ENCODE peak calls at places on chromosomes 3 and 15, in six cellular contexts. X is MM.1S, F is GM23248, D is HCT116, V is SK-N-SH, E is PC-3. H is an unnamed sample.
A peak's percentile ranks its signal among the peaks of the same experiment; 100 is the strongest.

GRCh38 chr15:86865920-86866319 is 786.2 kb downstream of the AGBL1 start:
- DNase-seq in X (no peak), F (no peak), D (no peak), V (no peak), E (peak; percentile 60), H (no peak)

GRCh38 chr3:23035927-23036640 is 167.0 kb upstream of the UBE2E2 start:
- DNase-seq in X (peak; percentile 11), F (no peak), D (no peak), V (no peak), E (peak; percentile 43), H (peak; percentile 66)

GRCh38 chr3:117261907-117262518 is 552.4 kb downstream of the TUSC7 start:
- DNase-seq in X (no peak), F (no peak), D (no peak), V (no peak), E (no peak), H (no peak)

GRCh38 chr3:176814252-176814651 is 383.0 kb downstream of the TBL1XR1 start:
- DNase-seq in X (no peak), F (peak; percentile 72), D (peak; percentile 54), V (peak; percentile 45), E (peak; percentile 78), H (peak; percentile 91)

GRCh38 chr15:49191892-49192291 is 21.8 kb downstream of the GALK2 start:
- DNase-seq in X (no peak), F (no peak), D (no peak), V (no peak), E (no peak), H (no peak)

GRCh38 chr3:54897028-54897711 is 30.7 kb downstream of the LRTM1 start:
- DNase-seq in X (no peak), F (peak; percentile 77), D (no peak), V (no peak), E (peak; percentile 41), H (no peak)

GRCh38 chr3:45435961-45436360 is 47.6 kb downstream of the LARS2 start:
- DNase-seq in X (no peak), F (no peak), D (no peak), V (no peak), E (no peak), H (no peak)

GRCh38 chr15:41558400-41559238 is at the start of gene TYRO3:
- DNase-seq in X (peak; percentile 47), F (peak; percentile 85), D (no peak), V (peak; percentile 93), E (peak; percentile 51), H (peak; percentile 86)

GRCh38 chr3:126051234-126051633 is 32.7 kb downstream of the SLC41A3 start:
- DNase-seq in X (no peak), F (no peak), D (no peak), V (no peak), E (no peak), H (no peak)

GRCh38 chr3:124492824-124493223 is 237.4 kb upstream of the UMPS start:
- DNase-seq in X (peak; percentile 16), F (peak; percentile 56), D (peak; percentile 54), V (peak; percentile 25), E (peak; percentile 94), H (no peak)

GRCh38 chr3:110344487-110344886 is 727.1 kb upstream of the NECTIN3 start:
- DNase-seq in X (no peak), F (no peak), D (no peak), V (no peak), E (no peak), H (no peak)

GRCh38 chr3:187042062-187042745 is 97.1 kb downstream of the RPL39L start:
- DNase-seq in X (no peak), F (no peak), D (no peak), V (no peak), E (no peak), H (no peak)

GRCh38 chr3:5466752-5467151 is 279.2 kb downstream of the EDEM1 start:
- DNase-seq in X (no peak), F (no peak), D (no peak), V (no peak), E (no peak), H (no peak)

GRCh38 chr3:190968616-190969015 is 106.1 kb upstream of the GMNC start:
- DNase-seq in X (no peak), F (no peak), D (no peak), V (no peak), E (no peak), H (no peak)

GRCh38 chr15:95162967-95163531 is 931.7 kb downstream of the MCTP2 start:
- DNase-seq in X (no peak), F (peak; percentile 92), D (no peak), V (no peak), E (peak; percentile 74), H (no peak)

GRCh38 chr3:43236008-43236407 is 50.3 kb upstream of the SNRK start:
- DNase-seq in X (no peak), F (peak; percentile 72), D (no peak), V (no peak), E (peak; percentile 75), H (no peak)

GRCh38 chr3:155462672-155463071 is 169.2 kb upstream of the STRIT1 start:
- DNase-seq in X (no peak), F (no peak), D (no peak), V (no peak), E (no peak), H (no peak)

GRCh38 chr15:71752604-71753289 is 57.6 kb upstream of the NR2E3 start:
- DNase-seq in X (peak; percentile 9), F (peak; percentile 93), D (peak; percentile 65), V (peak; percentile 55), E (peak; percentile 97), H (peak; percentile 68)

GRCh38 chr15:70286110-70286806 is 188.5 kb upstream of the TLE3 start:
- DNase-seq in X (no peak), F (no peak), D (no peak), V (no peak), E (no peak), H (no peak)

GRCh38 chr3:152402698-152403456 is 134.1 kb downstream of the MBNL1 start:
- DNase-seq in X (no peak), F (no peak), D (no peak), V (no peak), E (peak; percentile 31), H (no peak)

GRCh38 chr15:68382286-68383007 is 49.5 kb downstream of the ITGA11 start:
- DNase-seq in X (no peak), F (peak; percentile 41), D (no peak), V (no peak), E (no peak), H (no peak)

GRCh38 chr3:135802171-135802570 is 163.4 kb upstream of the PPP2R3A start:
- DNase-seq in X (no peak), F (no peak), D (no peak), V (no peak), E (no peak), H (no peak)

GRCh38 chr3:13886593-13887129 is 6.8 kb upstream of the WNT7A start:
- DNase-seq in X (no peak), F (no peak), D (no peak), V (no peak), E (no peak), H (no peak)

GRCh38 chr15:82642656-82643055 is 4.5 kb downstream of the CPEB1 start:
- DNase-seq in X (no peak), F (no peak), D (no peak), V (no peak), E (no peak), H (no peak)

GRCh38 chr3:13496879-13497278 is 16.8 kb downstream of the HDAC11 start:
- DNase-seq in X (no peak), F (no peak), D (no peak), V (no peak), E (no peak), H (no peak)

GRCh38 chr3:142735462-142735861 is 11.6 kb downstream of the TRPC1 start:
- DNase-seq in X (no peak), F (no peak), D (no peak), V (peak; percentile 39), E (no peak), H (peak; percentile 62)

GRCh38 chr3:134002326-134002725 is 27.4 kb downstream of the SLCO2A1 start:
- DNase-seq in X (no peak), F (peak; percentile 92), D (no peak), V (no peak), E (no peak), H (no peak)

GRCh38 chr15:42063122-42063848 is 31.1 kb downstream of the PLA2G4D start:
- DNase-seq in X (no peak), F (no peak), D (no peak), V (no peak), E (no peak), H (no peak)

DNA sequence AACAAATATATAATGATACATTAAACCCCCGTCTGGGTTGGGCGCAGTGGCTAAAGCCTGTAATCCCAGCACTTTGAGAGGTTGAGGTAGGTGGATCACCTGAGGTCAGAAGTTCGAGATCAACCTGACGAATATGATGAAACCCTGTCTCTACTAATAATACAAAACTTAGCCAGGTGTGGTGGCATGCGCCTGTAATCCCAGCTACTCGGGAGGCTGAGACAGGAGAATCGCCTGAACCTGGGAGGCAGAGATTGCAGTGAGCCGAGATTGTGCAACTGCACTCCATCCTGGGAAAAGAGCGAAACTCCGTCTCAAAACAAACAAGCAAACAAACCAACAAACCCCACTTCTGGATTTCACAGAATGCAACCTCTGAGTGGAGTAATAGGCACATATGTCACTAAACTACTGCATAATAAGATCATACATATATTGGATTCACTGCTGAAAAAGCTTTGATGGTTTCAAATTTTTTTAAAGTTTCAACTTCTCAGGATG is 718.2 kb downstream of the SI start:
- DNase-seq in X (no peak), F (no peak), D (no peak), V (no peak), E (no peak), H (no peak)
- H3K4me2 ChIP-seq in X (peak overlapping the region; percentile 58), F (no peak overlapping the region), D (no peak overlapping the region), V (no peak overlapping the region), E (peak overlapping the region; percentile 44), H (no peak overlapping the region)

GRCh38 chr15:91129436-91129835 is 29.4 kb downstream of the SV2B start:
- DNase-seq in X (no peak), F (no peak), D (no peak), V (no peak), E (no peak), H (no peak)
- H3K9ac ChIP-seq in X (no peak overlapping the region), F (no peak overlapping the region), D (no peak overlapping the region), V (no peak overlapping the region), E (no peak overlapping the region), H (no peak overlapping the region)

DNA sequence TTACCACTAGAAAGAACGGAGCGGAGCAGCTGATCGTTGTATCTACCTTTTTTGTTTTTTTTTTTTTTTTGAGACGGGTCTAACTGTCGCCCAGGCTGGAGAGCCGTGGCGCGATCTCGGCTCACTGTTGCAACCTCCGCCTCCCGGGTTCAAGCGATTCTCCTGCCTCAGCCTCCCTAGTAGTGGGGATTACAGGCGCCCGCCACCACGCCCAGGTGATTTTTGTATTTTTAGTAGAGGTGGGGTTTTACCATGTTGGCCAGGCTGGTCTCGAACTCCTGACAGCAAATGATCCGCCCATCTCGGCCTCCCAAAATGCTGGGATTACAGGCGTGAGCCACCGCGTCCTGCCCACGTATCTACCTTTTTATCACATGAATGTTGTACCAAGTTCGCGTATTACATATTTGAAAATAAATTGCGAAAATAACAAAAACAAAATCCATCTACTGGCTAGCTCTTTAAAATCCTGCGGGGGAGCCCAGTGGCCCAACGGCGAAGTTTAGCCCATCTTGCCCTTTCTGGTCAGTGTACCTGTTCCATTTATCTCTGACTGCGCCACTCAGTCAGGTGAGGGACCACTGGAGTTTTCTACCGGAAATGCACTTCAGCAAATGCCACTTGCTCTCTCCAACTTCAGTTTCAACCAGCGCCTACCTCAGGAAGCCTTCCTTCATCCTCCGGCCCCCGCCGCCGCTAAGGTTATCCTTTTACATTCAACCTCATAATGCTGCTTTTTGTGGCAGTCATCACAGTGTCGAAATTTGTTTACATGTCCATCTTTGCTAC is 1.2 kb upstream of the EIF3J start:
- DNase-seq in X (peak; percentile 66), F (no peak), D (no peak), V (peak; percentile 35), E (peak; percentile 41), H (peak; percentile 52)
- TF ChIP-seq EZH2phosphoT487 in X (no peak), F (no peak), D (no peak), V (no peak), E (no peak), H (no peak)

GRCh38 chr15:59764775-59765174 is 75.7 kb upstream of the BNIP2 start:
- DNase-seq in X (no peak), F (no peak), D (peak; percentile 13), V (no peak), E (no peak), H (peak; percentile 10)
- H3K4me2 ChIP-seq in X (no peak overlapping the region), F (no peak overlapping the region), D (no peak overlapping the region), V (no peak overlapping the region), E (no peak overlapping the region), H (no peak overlapping the region)

H was measured in neural progenitor cell.